ENCODE peak calls at places on chromosomes 11 and 22, in ten cellular contexts. V, R, A, X, T, Z, O, N, U and G are unnamed samples.

GRCh38 chr22:19904881-19905618 is 36.5 kb upstream of the COMT start:
- DNase-seq in V (no peak), U (no peak), X (no peak), T (no peak), A (no peak), R (no peak), N (no peak), O (no peak), Z (no peak), G (no peak)

GRCh38 chr11:81449588-81450155 is 1284.0 kb downstream of the FAM181B start:
- DNase-seq in T (no peak), N (no peak), X (no peak), R (no peak), O (no peak), A (no peak), Z (no peak), U (no peak), V (no peak), G (no peak)

GRCh38 chr11:70078095-70078795 is at the start of gene ANO1:
- DNase-seq in Z (no peak), R (no peak), X (no peak), O (peak; percentile 33), A (no peak), T (no peak), N (no peak), U (peak; percentile 52), V (peak; percentile 79), G (no peak)

GRCh38 chr11:25981998-25982397 is 349.9 kb upstream of the ANO3 start:
- DNase-seq in U (no peak), X (no peak), A (peak; percentile 53), N (peak; percentile 15), T (no peak), O (no peak), Z (no peak), R (no peak), V (peak; percentile 30), G (no peak)

GRCh38 chr11:103892603-103893002 is 143.8 kb upstream of the DDI1 start:
- DNase-seq in Z (no peak), O (no peak), X (no peak), R (no peak), T (no peak), A (no peak), N (no peak), U (no peak), V (no peak), G (no peak)

GRCh38 chr11:65661599-65662246 is 993 bp downstream of the RELA start:
- DNase-seq in U (no peak), A (no peak), N (no peak), R (no peak), O (no peak), X (no peak), V (no peak), T (no peak), Z (no peak), G (no peak)

GRCh38 chr22:36221799-36222751 is 17.3 kb downstream of the APOL2 start:
- DNase-seq in T (peak; percentile 59), O (peak; percentile 73), V (peak; percentile 57), Z (no peak), N (peak; percentile 55), U (peak; percentile 68), A (peak; percentile 37), R (no peak), X (peak; percentile 32), G (no peak)

GRCh38 chr22:36116127-36116526 is 44.4 kb downstream of the APOL3 start:
- DNase-seq in Z (no peak), R (no peak), N (no peak), T (no peak), X (no peak), O (no peak), V (no peak), U (no peak), A (no peak), G (no peak)

GRCh38 chr22:35783943-35784614 is 66.4 kb downstream of the APOL5 start:
- DNase-seq in U (no peak), N (no peak), V (no peak), A (no peak), O (no peak), T (no peak), X (no peak), R (no peak), Z (no peak), G (no peak)

GRCh38 chr22:33747576-33748180 is 172.6 kb downstream of the LARGE1 start:
- DNase-seq in X (no peak), V (peak; percentile 18), U (peak; percentile 28), A (no peak), N (no peak), Z (no peak), T (peak; percentile 28), R (no peak), O (no peak), G (no peak)

DNA sequence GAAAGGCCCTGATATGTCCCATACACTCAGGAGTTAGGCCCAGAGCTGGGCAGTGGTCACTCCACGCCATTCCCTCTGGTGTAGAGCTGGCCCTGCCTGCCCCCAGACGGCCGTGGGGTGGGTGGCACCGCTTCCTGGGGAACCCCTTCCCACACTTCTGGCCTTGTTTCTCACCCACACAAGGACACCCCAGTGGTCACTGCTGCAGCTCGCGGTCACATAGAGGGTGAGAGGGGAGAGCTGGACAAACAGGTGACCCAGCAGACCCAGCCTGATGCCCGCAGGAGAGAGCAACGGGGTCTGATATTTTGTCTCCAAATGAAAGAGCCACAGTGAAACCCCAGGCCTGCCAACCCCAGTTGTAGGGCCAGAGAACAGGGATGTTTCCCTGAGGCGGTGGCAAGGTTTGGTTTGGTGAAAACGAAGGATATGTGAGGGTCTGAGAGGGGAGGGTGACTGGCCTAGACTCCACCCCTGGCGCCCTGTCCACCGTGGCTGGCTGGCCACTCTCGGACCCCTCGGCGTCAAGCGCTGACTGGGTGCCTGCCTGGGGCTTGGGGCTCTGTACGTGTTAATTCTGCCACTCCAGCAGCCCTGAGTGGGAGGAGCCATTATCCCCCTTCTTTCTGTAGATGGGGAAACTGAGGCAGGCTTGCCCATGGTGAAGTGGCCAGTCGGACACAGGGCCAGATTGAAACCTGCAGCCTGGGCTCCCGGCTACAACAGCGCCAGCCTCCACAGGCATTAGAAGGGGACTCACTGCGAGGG is 71.0 kb upstream of the PPARA start:
- DNase-seq in A (no peak), N (no peak), Z (no peak), V (no peak), R (no peak), T (peak; percentile 7), O (no peak), U (peak; percentile 24), X (no peak), G (no peak)
- TF ChIP-seq POLR2AphosphoS5 in A (no peak), N (no peak), Z (no peak), V (peak; percentile 19), R (no peak), T (no peak), O (no peak), U (no peak), X (no peak), G (no peak)

GRCh38 chr11:14861680-14862079 is 30.4 kb downstream of the CYP2R1 start:
- DNase-seq in R (no peak), T (peak; percentile 73), A (peak; percentile 67), V (no peak), U (peak; percentile 32), X (no peak), N (no peak), O (no peak), Z (no peak), G (no peak)
- TF ChIP-seq POLR2AphosphoS5 in R (no peak), T (no peak), A (no peak), V (no peak), U (no peak), X (no peak), N (no peak), O (no peak), Z (no peak), G (no peak)

GRCh38 chr11:64271339-64272132 is 12.9 kb downstream of the BAD start:
- DNase-seq in T (peak; percentile 93), A (peak; percentile 91), Z (peak; percentile 96), O (peak; percentile 94), R (peak; percentile 71), X (no peak), V (peak; percentile 89), N (peak; percentile 92), U (peak; percentile 92), G (peak; percentile 74)

GRCh38 chr11:64268687-64269379 is 15.6 kb downstream of the BAD start:
- DNase-seq in Z (peak; percentile 42), O (no peak), X (no peak), R (no peak), N (peak; percentile 77), T (peak; percentile 75), A (peak; percentile 33), V (peak; percentile 77), U (peak; percentile 69), G (no peak)

GRCh38 chr11:64268028-64268686 is 16.3 kb downstream of the BAD start:
- DNase-seq in O (peak; percentile 31), V (no peak), T (no peak), X (no peak), N (peak; percentile 57), Z (peak; percentile 56), U (no peak), A (no peak), R (no peak), G (no peak)

GRCh38 chr11:64267207-64267945 is 16.0 kb downstream of the PLCB3 start:
- DNase-seq in X (no peak), U (no peak), V (no peak), R (no peak), A (no peak), O (no peak), N (no peak), T (no peak), Z (peak; percentile 33), G (no peak)

GRCh38 chr11:64269380-64270234 is 14.9 kb downstream of the BAD start:
- DNase-seq in U (peak; percentile 98), N (peak; percentile 100), V (peak; percentile 86), A (peak; percentile 99), R (peak; percentile 84), X (peak; percentile 99), T (peak; percentile 98), Z (peak; percentile 99), O (peak; percentile 99), G (peak; percentile 84)
- TF ChIP-seq POLR2AphosphoS5 in U (peak; percentile 66), N (peak; percentile 41), V (no peak), A (no peak), R (peak; percentile 75), X (peak; percentile 87), T (peak; percentile 84), Z (peak; percentile 93), O (peak; percentile 99), G (peak; percentile 34)

GRCh38 chr11:133936136-133936535 is 20.6 kb downstream of the IGSF9B start:
- DNase-seq in U (no peak), N (no peak), V (peak; percentile 93), X (no peak), R (no peak), Z (no peak), A (no peak), T (no peak), O (no peak), G (no peak)

GRCh38 chr11:133935551-133935910 is 21.2 kb downstream of the IGSF9B start:
- DNase-seq in U (no peak), N (no peak), T (no peak), R (no peak), O (no peak), X (no peak), Z (no peak), V (no peak), A (no peak), G (no peak)

GRCh38 chr11:133936551-133936950 is 20.2 kb downstream of the IGSF9B start:
- DNase-seq in R (no peak), A (no peak), O (no peak), Z (no peak), V (no peak), X (no peak), U (no peak), N (no peak), T (no peak), G (no peak)

GRCh38 chr11:133934096-133934495 is 22.7 kb downstream of the IGSF9B start:
- DNase-seq in T (no peak), Z (no peak), X (no peak), R (no peak), V (no peak), O (no peak), U (no peak), N (no peak), A (no peak), G (no peak)

GRCh38 chr11:133934599-133935550 is 21.9 kb downstream of the IGSF9B start:
- DNase-seq in A (peak; percentile 38), N (no peak), X (peak; percentile 91), T (peak; percentile 29), U (no peak), V (peak; percentile 87), O (no peak), R (no peak), Z (no peak), G (no peak)
- TF ChIP-seq POLR2AphosphoS5 in A (no peak), N (no peak), X (no peak), T (no peak), U (no peak), V (no peak), O (no peak), R (no peak), Z (no peak), G (no peak)